ENCODE peak calls at places on chromosome 15, in seven cellular contexts. L is pancreas; Q is activated naive CD4-positive, alpha-beta T cell; P is effector CD4-positive, alpha-beta T cell; G is PC-9; M is heart right ventricle; W is activated T-cell treated with anti-CD3 and anti-CD28 coated beads, Interleukin-2, amount 50 U/mL, for 72 hours. E is an unnamed sample.
A peak's percentile ranks its signal among the peaks of the same experiment; 100 is the strongest.

GRCh38 chr15:72782993-72783562 is 480 bp downstream of the ADPGK start:
- DNase-seq in L (no peak), Q (no peak), P (no peak), G (no peak), M (no peak), W (peak; percentile 49), E (peak; percentile 82)

GRCh38 chr15:39213385-39213840 is 367.5 kb upstream of the THBS1 start:
- DNase-seq in L (peak; percentile 19), Q (no peak), P (no peak), G (peak; percentile 85), M (peak; percentile 43), W (no peak), E (peak; percentile 63)

GRCh38 chr15:28262438-28262837 is 59.5 kb downstream of the HERC2 start:
- DNase-seq in L (no peak), Q (no peak), P (no peak), G (no peak), M (no peak), W (no peak), E (no peak)

GRCh38 chr15:49406352-49407118 is 16.5 kb upstream of the FGF7 start:
- DNase-seq in L (no peak), Q (no peak), P (no peak), G (no peak), M (no peak), W (no peak), E (no peak)

GRCh38 chr15:59296181-59296617 is 76.5 kb downstream of the MYO1E start:
- DNase-seq in L (no peak), Q (no peak), P (no peak), G (peak; percentile 31), M (no peak), W (no peak), E (no peak)

GRCh38 chr15:98981851-98982722 is 25.5 kb downstream of the PGPEP1L start:
- DNase-seq in L (no peak), Q (no peak), P (no peak), G (no peak), M (no peak), W (no peak), E (no peak)

GRCh38 chr15:63628123-63628822 is 31.1 kb downstream of the FBXL22 start:
- DNase-seq in L (no peak), Q (no peak), P (no peak), G (no peak), M (no peak), W (no peak), E (no peak)

GRCh38 chr15:34038023-34038403 is 991 bp downstream of the AVEN start:
- DNase-seq in L (no peak), Q (no peak), P (no peak), G (no peak), M (no peak), W (no peak), E (no peak)

GRCh38 chr15:93974804-93975481 is 256.4 kb upstream of the MCTP2 start:
- DNase-seq in L (peak; percentile 45), Q (no peak), P (no peak), G (no peak), M (no peak), W (no peak), E (no peak)

GRCh38 chr15:32717290-32718081 is at the start of gene GREM1:
- DNase-seq in L (no peak), Q (no peak), P (no peak), G (no peak), M (no peak), W (no peak), E (no peak)

GRCh38 chr15:72271895-72272212 is 500 bp downstream of the PARP6 start:
- DNase-seq in L (no peak), Q (no peak), P (no peak), G (no peak), M (no peak), W (no peak), E (no peak)

GRCh38 chr15:70669966-70670658 is 93.2 kb downstream of the UACA start:
- DNase-seq in L (no peak), Q (no peak), P (no peak), G (no peak), M (peak; percentile 25), W (no peak), E (no peak)

GRCh38 chr15:81858586-81858985 is 187.2 kb downstream of the MEX3B start:
- DNase-seq in L (no peak), Q (no peak), P (no peak), G (no peak), M (no peak), W (no peak), E (no peak)

GRCh38 chr15:94234300-94234699 is 2.9 kb downstream of the MCTP2 start:
- DNase-seq in L (no peak), Q (no peak), P (no peak), G (no peak), M (no peak), W (peak; percentile 52), E (no peak)

GRCh38 chr15:92906563-92907081 is 6.5 kb downstream of the CHD2 start:
- DNase-seq in L (no peak), Q (no peak), P (peak; percentile 44), G (peak; percentile 59), M (no peak), W (peak; percentile 74), E (no peak)

GRCh38 chr15:99443768-99444446 is 121.9 kb upstream of the MEF2A start:
- DNase-seq in L (no peak), Q (no peak), P (no peak), G (no peak), M (no peak), W (no peak), E (no peak)

GRCh38 chr15:64742385-64742784 is 33.0 kb downstream of the RBPMS2 start:
- DNase-seq in L (no peak), Q (no peak), P (no peak), G (no peak), M (no peak), W (no peak), E (no peak)

GRCh38 chr15:64017591-64018163 is 28.6 kb downstream of the DAPK2 start:
- DNase-seq in L (no peak), Q (no peak), P (no peak), G (no peak), M (no peak), W (no peak), E (no peak)

GRCh38 chr15:72319360-72319984 is 485 bp downstream of the CELF6 start:
- DNase-seq in L (peak; percentile 77), Q (peak; percentile 6), P (peak; percentile 25), G (peak; percentile 69), M (peak; percentile 76), W (peak; percentile 68), E (peak; percentile 83)

GRCh38 chr15:78209646-78210348 is 24.6 kb downstream of the ACSBG1 start:
- DNase-seq in L (peak; percentile 58), Q (no peak), P (no peak), G (peak; percentile 86), M (peak; percentile 48), W (no peak), E (peak; percentile 56)

GRCh38 chr15:90266061-90266431 is 574 bp downstream of the NGRN start:
- DNase-seq in L (no peak), Q (peak; percentile 40), P (no peak), G (peak; percentile 7), M (peak; percentile 21), W (peak; percentile 54), E (no peak)

GRCh38 chr15:32901995-32902394 is 184.2 kb downstream of the GREM1 start:
- DNase-seq in L (no peak), Q (no peak), P (no peak), G (no peak), M (no peak), W (no peak), E (no peak)

GRCh38 chr15:27985099-27985498 is 114.0 kb downstream of the OCA2 start:
- DNase-seq in L (no peak), Q (no peak), P (no peak), G (no peak), M (no peak), W (no peak), E (no peak)

GRCh38 chr15:68816158-68816557 is 4.5 kb downstream of the ANP32A start:
- DNase-seq in L (no peak), Q (no peak), P (no peak), G (no peak), M (no peak), W (no peak), E (no peak)

GRCh38 chr15:47523669-47524068 is 193.6 kb upstream of the SEMA6D start:
- DNase-seq in L (no peak), Q (no peak), P (no peak), G (no peak), M (no peak), W (no peak), E (no peak)

GRCh38 chr15:47987908-47988532 is 132.8 kb upstream of the SLC24A5 start:
- DNase-seq in L (peak; percentile 48), Q (no peak), P (no peak), G (no peak), M (no peak), W (peak; percentile 13), E (no peak)

GRCh38 chr15:62619526-62619925 is 423.0 kb upstream of the TPM1 start:
- DNase-seq in L (no peak), Q (no peak), P (no peak), G (no peak), M (no peak), W (no peak), E (no peak)